ENCODE peak calls at places on chromosome 7, in five cellular contexts. K, I, N, J and Q are unnamed samples.

GRCh38 chr7:142586611-142587010 is 162.7 kb upstream of the PRSS1 start:
- DNase-seq in N (no peak), I (no peak), K (no peak), J (no peak), Q (no peak)

GRCh38 chr7:36167403-36168050 is 14.5 kb downstream of the EEPD1 start:
- DNase-seq in J (no peak), I (no peak), N (no peak), K (no peak), Q (no peak)

GRCh38 chr7:27205325-27206280 is 5.7 kb upstream of the HOXA13 start:
- DNase-seq in K (no peak), J (no peak), I (no peak), N (no peak), Q (no peak)

GRCh38 chr7:127650842-127651555 is 995 bp upstream of the SND1 start:
- DNase-seq in N (no peak), J (no peak), K (peak; percentile 62), I (no peak), Q (peak; percentile 38)

GRCh38 chr7:81684513-81685262 is 85.2 kb downstream of the HGF start:
- DNase-seq in I (no peak), J (peak; percentile 53), N (peak; percentile 74), K (peak; percentile 63), Q (peak; percentile 56)

GRCh38 chr7:44431091-44431608 is 59.3 kb downstream of the NUDCD3 start:
- DNase-seq in K (peak; percentile 47), N (no peak), J (peak; percentile 31), I (no peak), Q (peak; percentile 26)

GRCh38 chr7:23698822-23699221 is 11.2 kb upstream of the STK31 start:
- DNase-seq in J (no peak), I (no peak), N (no peak), K (no peak), Q (no peak)

GRCh38 chr7:2477447-2478386 is 1.5 kb upstream of the GRIFIN start:
- DNase-seq in N (no peak), K (peak; percentile 100), I (peak; percentile 81), J (peak; percentile 34), Q (peak; percentile 69)

GRCh38 chr7:37491919-37492694 is 43.4 kb upstream of the ELMO1 start:
- DNase-seq in N (no peak), K (no peak), J (no peak), I (no peak), Q (no peak)

GRCh38 chr7:18475488-18475887 is 20.1 kb upstream of the HDAC9 start:
- DNase-seq in I (no peak), K (no peak), N (no peak), J (no peak), Q (no peak)

GRCh38 chr7:149883452-149883861 is 9.7 kb downstream of the ATP6V0E2 start:
- DNase-seq in J (peak; percentile 41), N (no peak), I (peak; percentile 75), K (peak; percentile 82), Q (peak; percentile 83)

GRCh38 chr7:39749177-39749576 is 125.8 kb downstream of the RALA start:
- DNase-seq in J (no peak), N (no peak), I (no peak), K (no peak), Q (no peak)

GRCh38 chr7:108455833-108456677 is at the start of gene NRCAM:
- DNase-seq in K (peak; percentile 99), I (peak; percentile 76), J (no peak), N (no peak), Q (peak; percentile 76)

GRCh38 chr7:127396184-127396583 is 3.7 kb upstream of the ZNF800 start:
- DNase-seq in N (no peak), I (peak; percentile 48), K (no peak), J (no peak), Q (peak; percentile 22)

GRCh38 chr7:39342763-39343162 is 223.4 kb upstream of the YAE1 start:
- DNase-seq in J (no peak), N (no peak), K (no peak), I (no peak), Q (no peak)

GRCh38 chr7:140084972-140085371 is 22.2 kb upstream of the PARP12 start:
- DNase-seq in K (no peak), J (no peak), N (peak; percentile 72), I (peak; percentile 58), Q (no peak)

GRCh38 chr7:17696422-17696821 is 243.9 kb downstream of the SNX13 start:
- DNase-seq in I (no peak), N (no peak), J (peak; percentile 46), K (no peak), Q (no peak)

GRCh38 chr7:152752513-152752912 is 7.0 kb upstream of the ACTR3B start:
- DNase-seq in J (no peak), I (no peak), N (no peak), K (no peak), Q (no peak)

GRCh38 chr7:77315102-77315501 is 101.0 kb downstream of the GSAP start:
- DNase-seq in N (no peak), K (no peak), I (no peak), J (no peak), Q (no peak)

GRCh38 chr7:133315332-133316040 is 62.6 kb downstream of the EXOC4 start:
- DNase-seq in K (no peak), N (no peak), J (no peak), I (no peak), Q (no peak)

GRCh38 chr7:69790915-69791473 is 192.7 kb downstream of the AUTS2 start:
- DNase-seq in K (no peak), N (no peak), I (no peak), J (no peak), Q (no peak)
- TF ChIP-seq FOXM1 in K (no peak), N (no peak), I (no peak), J (no peak), Q (no peak)

GRCh38 chr7:69801729-69802688 is 203.7 kb downstream of the AUTS2 start:
- DNase-seq in I (no peak), N (no peak), J (no peak), K (peak; percentile 44), Q (no peak)

GRCh38 chr7:69799990-69800389 is 201.7 kb downstream of the AUTS2 start:
- DNase-seq in J (no peak), N (no peak), I (no peak), K (no peak), Q (no peak)

GRCh38 chr7:69799048-69799697 is 200.9 kb downstream of the AUTS2 start:
- DNase-seq in J (no peak), I (no peak), N (no peak), K (no peak), Q (no peak)

GRCh38 chr7:69803699-69804516 is 205.6 kb downstream of the AUTS2 start:
- DNase-seq in J (no peak), I (no peak), K (no peak), N (peak; percentile 100), Q (no peak)

DNA sequence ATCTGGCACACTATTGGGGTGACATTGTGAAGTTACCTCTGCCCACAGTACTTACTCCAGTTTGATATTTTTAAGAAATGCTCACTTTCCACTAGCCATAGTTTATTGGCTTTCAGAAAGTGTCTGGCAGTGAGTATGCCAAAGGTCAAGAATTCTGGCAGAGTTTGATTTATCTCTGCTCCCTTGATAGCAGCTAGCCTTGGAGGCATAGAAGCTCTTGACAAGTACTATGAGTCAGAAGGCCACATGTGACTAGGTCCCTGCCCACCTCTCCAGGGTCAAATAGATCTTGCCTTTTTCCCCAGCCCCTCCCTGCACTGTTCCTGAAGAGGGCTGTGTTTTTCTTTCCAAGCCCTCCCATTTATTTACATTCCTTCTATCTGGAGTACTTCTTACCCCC is 202.2 kb downstream of the AUTS2 start:
- DNase-seq in K (peak; percentile 45), I (no peak), J (no peak), N (no peak), Q (peak; percentile 65)
- TF ChIP-seq FOXM1 in K (no peak), I (no peak), J (no peak), N (no peak), Q (no peak)

GRCh38 chr7:134355004-134355525 is 38.3 kb upstream of the SLC35B4 start:
- DNase-seq in J (no peak), I (no peak), K (no peak), N (no peak), Q (no peak)

GRCh38 chr7:134353411-134353810 is 36.7 kb upstream of the SLC35B4 start:
- DNase-seq in N (no peak), J (no peak), K (no peak), I (no peak), Q (no peak)

GRCh38 chr7:134355925-134356324 is 39.2 kb upstream of the SLC35B4 start:
- DNase-seq in K (no peak), I (no peak), N (no peak), J (peak; percentile 66), Q (no peak)

GRCh38 chr7:134357486-134357885 is 40.8 kb upstream of the SLC35B4 start:
- DNase-seq in N (no peak), J (no peak), I (peak; percentile 37), K (no peak), Q (peak; percentile 31)

GRCh38 chr7:134356421-134356936 is 39.7 kb upstream of the SLC35B4 start:
- DNase-seq in I (no peak), J (no peak), N (no peak), K (no peak), Q (no peak)
- TF ChIP-seq FOXM1 in I (no peak), J (no peak), N (no peak), K (no peak), Q (no peak)

DNA sequence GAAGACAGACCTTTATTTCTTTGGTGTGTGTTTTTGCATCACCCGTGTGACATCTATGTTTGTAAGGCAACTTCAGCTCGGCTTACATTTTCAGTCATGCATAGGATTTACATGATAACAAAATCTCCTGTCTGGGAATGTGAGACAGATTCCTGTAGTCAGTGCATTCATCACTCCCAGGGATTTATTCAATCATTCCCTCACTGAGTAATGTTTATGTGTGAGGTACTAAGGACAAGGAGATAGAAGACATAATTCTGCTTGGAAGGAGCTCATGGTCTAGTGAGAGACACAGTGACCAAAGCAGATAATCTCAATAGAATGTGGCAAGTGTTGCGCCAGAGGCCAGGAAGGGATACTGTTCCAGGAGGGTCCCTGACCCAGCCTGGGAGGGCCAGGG is 35.2 kb upstream of the BMPER start:
- DNase-seq in K (no peak), I (no peak), N (no peak), J (no peak), Q (no peak)
- TF ChIP-seq FOXM1 in K (no peak), I (no peak), N (no peak), J (no peak), Q (no peak)

GRCh38 chr7:542131-542934 is 22.7 kb upstream of the PDGFA start:
- DNase-seq in I (no peak), K (no peak), J (no peak), N (no peak), Q (no peak)

GRCh38 chr7:541661-542060 is 22.0 kb upstream of the PDGFA start:
- DNase-seq in I (no peak), N (no peak), K (no peak), J (no peak), Q (no peak)

GRCh38 chr7:544528-545221 is 25.0 kb upstream of the PDGFA start:
- DNase-seq in J (no peak), K (no peak), N (no peak), I (no peak), Q (no peak)

GRCh38 chr7:543790-544527 is 24.3 kb upstream of the PDGFA start:
- DNase-seq in I (no peak), J (no peak), N (no peak), K (no peak), Q (no peak)

GRCh38 chr7:542935-543789 is 23.5 kb upstream of the PDGFA start:
- DNase-seq in K (no peak), N (no peak), J (peak; percentile 37), I (peak; percentile 40), Q (no peak)
- TF ChIP-seq FOXM1 in K (peak; percentile 20), N (no peak), J (no peak), I (no peak), Q (no peak)